ENCODE peak calls at places on chromosomes 12 and 14, in six cellular contexts. O is CD8-positive, alpha-beta T cell; R is AG04450; I is GM23248; D is thoracic aorta; Y is osteoblast. J is an unnamed sample. For H3K27me3, the result is how much of the 10 kb centered on the place peaks cover.

GRCh38 chr12:366820-367219 is 22.3 kb downstream of the KDM5A start:
- DNase-seq in O (no peak), R (no peak), I (no peak), D (no peak), Y (no peak), J (no peak)

GRCh38 chr12:19115285-19115684 is 14.2 kb upstream of the PLEKHA5 start:
- DNase-seq in O (no peak), R (no peak), I (no peak), D (no peak), Y (no peak), J (no peak)

GRCh38 chr14:63276492-63277342 is 42.0 kb downstream of the GPHB5 start:
- DNase-seq in O (no peak), R (peak), I (peak), D (no peak), Y (peak), J (no peak)

GRCh38 chr14:104143521-104144452 is 5.4 kb downstream of the KIF26A start:
- DNase-seq in O (peak), R (no peak), I (no peak), D (no peak), Y (peak), J (no peak)

GRCh38 chr14:58863576-58864345 is 226.0 kb downstream of the DACT1 start:
- DNase-seq in O (no peak), R (no peak), I (no peak), D (no peak), Y (no peak), J (no peak)

GRCh38 chr12:22740656-22741350 is 115.8 kb downstream of the ETNK1 start:
- DNase-seq in O (no peak), R (no peak), I (no peak), D (no peak), Y (no peak), J (no peak)

GRCh38 chr12:53379389-53380103 is 430 bp upstream of the SP1 start:
- DNase-seq in O (peak), R (peak), I (peak), D (peak), Y (peak), J (peak)

GRCh38 chr12:104502662-104503061 is 45.9 kb downstream of the CHST11 start:
- DNase-seq in O (no peak), R (no peak), I (no peak), D (no peak), Y (peak), J (no peak)

GRCh38 chr14:76584271-76584702 is 177.0 kb upstream of the VASH1 start:
- DNase-seq in O (no peak), R (no peak), I (no peak), D (no peak), Y (no peak), J (no peak)

GRCh38 chr14:104372390-104373054 is 207.0 kb upstream of the C14orf180 start:
- DNase-seq in O (no peak), R (no peak), I (no peak), D (no peak), Y (no peak), J (no peak)

GRCh38 chr12:122855071-122855829 is 20.0 kb downstream of the HIP1R start:
- DNase-seq in O (no peak), R (no peak), I (no peak), D (no peak), Y (peak), J (no peak)

GRCh38 chr12:64181504-64182291 is 40.4 kb downstream of the KICS2 start:
- DNase-seq in O (no peak), R (peak), I (peak), D (peak), Y (peak), J (no peak)

GRCh38 chr12:108850854-108851573 is 6.4 kb downstream of the SSH1 start:
- DNase-seq in O (no peak), R (no peak), I (peak), D (no peak), Y (peak), J (no peak)

GRCh38 chr12:27657296-27657695 is 39.0 kb upstream of the REP15 start:
- DNase-seq in O (no peak), R (no peak), I (peak), D (no peak), Y (no peak), J (no peak)

GRCh38 chr14:38405851-38406630 is 150.1 kb upstream of the CLEC14A start:
- DNase-seq in O (no peak), R (no peak), I (peak), D (no peak), Y (no peak), J (no peak)

GRCh38 chr14:55450539-55450938 is 10.1 kb upstream of the TBPL2 start:
- DNase-seq in O (no peak), R (no peak), I (no peak), D (no peak), Y (no peak), J (no peak)

GRCh38 chr12:67916266-67916970 is 72.8 kb upstream of the IFNG-AS1 start:
- DNase-seq in O (no peak), R (no peak), I (peak), D (no peak), Y (peak), J (no peak)

GRCh38 chr12:10179871-10180270 is 1.0 kb downstream of the TMEM52B start:
- DNase-seq in O (no peak), R (no peak), I (peak), D (no peak), Y (peak), J (no peak)

GRCh38 chr12:120710805-120711296 is 593 bp downstream of the UNC119B start:
- DNase-seq in O (peak), R (no peak), I (peak), D (no peak), Y (peak), J (no peak)

GRCh38 chr12:126747530-126748149 is 1519.3 kb upstream of the TMEM132C start:
- DNase-seq in O (no peak), R (no peak), I (peak), D (no peak), Y (peak), J (peak)

GRCh38 chr12:66467932-66468331 is 165.6 kb downstream of the HELB start:
- DNase-seq in O (no peak), R (no peak), I (peak), D (no peak), Y (no peak), J (no peak)

GRCh38 chr14:104856869-104857860 is 7.9 kb upstream of the CEP170B start:
- DNase-seq in O (no peak), R (no peak), I (no peak), D (no peak), Y (peak), J (no peak)

GRCh38 chr14:65131176-65131765 is 29.0 kb upstream of the MAX start:
- DNase-seq in O (no peak), R (peak), I (peak), D (no peak), Y (peak), J (no peak)

GRCh38 chr12:101038289-101038871 is 171.7 kb downstream of the SLC5A8 start:
- DNase-seq in O (no peak), R (no peak), I (peak), D (no peak), Y (no peak), J (no peak)

GRCh38 chr12:110585231-110585799 is 2.2 kb upstream of the PPTC7 start:
- DNase-seq in O (no peak), R (no peak), I (peak), D (peak), Y (no peak), J (peak)

GRCh38 chr14:30223385-30223785 is 295.7 kb upstream of the PRKD1 start:
- DNase-seq in O (no peak), R (peak), I (peak), D (peak), Y (peak), J (no peak)

GRCh38 chr12:87085286-87085685 is 829.1 kb upstream of the MGAT4C start:
- DNase-seq in O (no peak), R (no peak), I (no peak), D (no peak), Y (no peak), J (no peak)

GRCh38 chr14:103070971-103071542 is 13.0 kb upstream of the LBHD2 start:
- DNase-seq in O (no peak), R (no peak), I (peak), D (no peak), Y (peak), J (no peak)

GRCh38 chr14:97485172-97485571 is 688.0 kb downstream of the VRK1 start:
- DNase-seq in O (no peak), R (no peak), I (no peak), D (no peak), Y (no peak), J (no peak)

GRCh38 chr12:67671892-67672291 is 23.3 kb downstream of the DYRK2 start:
- DNase-seq in O (no peak), R (no peak), I (no peak), D (no peak), Y (no peak), J (no peak)

GRCh38 chr14:77140343-77140936 is 1.2 kb downstream of the ZDHHC22 start:
- DNase-seq in O (no peak), R (no peak), I (no peak), D (no peak), Y (no peak), J (no peak)

GRCh38 chr14:72451081-72451972 is 442.6 kb downstream of the DPF3 start:
- DNase-seq in O (peak), R (no peak), I (no peak), D (no peak), Y (no peak), J (peak)

GRCh38 chr14:85528080-85528881 is 1.7 kb upstream of the FLRT2 start:
- DNase-seq in O (no peak), R (no peak), I (peak), D (no peak), Y (peak), J (no peak)

GRCh38 chr14:105275267-105275946 is 25.4 kb downstream of the BRF1 start:
- DNase-seq in O (no peak), R (peak), I (peak), D (no peak), Y (peak), J (no peak)

GRCh38 chr14:49962616-49963015 is 69.7 kb downstream of the ARF6 start:
- DNase-seq in O (no peak), R (no peak), I (peak), D (no peak), Y (no peak), J (no peak)

GRCh38 chr12:5797661-5798060 is 147.4 kb downstream of the ANO2 start:
- DNase-seq in O (no peak), R (no peak), I (no peak), D (no peak), Y (no peak), J (no peak)

GRCh38 chr12:92242917-92243316 is 97.3 kb upstream of the BTG1 start:
- DNase-seq in O (no peak), R (peak), I (peak), D (no peak), Y (no peak), J (no peak)

GRCh38 chr12:130163461-130164215 is 1.4 kb downstream of the FZD10 start:
- DNase-seq in O (no peak), R (no peak), I (no peak), D (no peak), Y (peak), J (no peak)

GRCh38 chr12:130162267-130162666 is at the start of gene FZD10:
- DNase-seq in O (no peak), R (no peak), I (peak), D (no peak), Y (no peak), J (no peak)

GRCh38 chr12:130164216-130164542 is 1.9 kb downstream of the FZD10 start:
- DNase-seq in O (no peak), R (no peak), I (no peak), D (no peak), Y (no peak), J (no peak)

GRCh38 chr12:130161261-130162231 is 718 bp upstream of the FZD10 start:
- DNase-seq in O (no peak), R (no peak), I (peak), D (no peak), Y (peak), J (no peak)

DNA sequence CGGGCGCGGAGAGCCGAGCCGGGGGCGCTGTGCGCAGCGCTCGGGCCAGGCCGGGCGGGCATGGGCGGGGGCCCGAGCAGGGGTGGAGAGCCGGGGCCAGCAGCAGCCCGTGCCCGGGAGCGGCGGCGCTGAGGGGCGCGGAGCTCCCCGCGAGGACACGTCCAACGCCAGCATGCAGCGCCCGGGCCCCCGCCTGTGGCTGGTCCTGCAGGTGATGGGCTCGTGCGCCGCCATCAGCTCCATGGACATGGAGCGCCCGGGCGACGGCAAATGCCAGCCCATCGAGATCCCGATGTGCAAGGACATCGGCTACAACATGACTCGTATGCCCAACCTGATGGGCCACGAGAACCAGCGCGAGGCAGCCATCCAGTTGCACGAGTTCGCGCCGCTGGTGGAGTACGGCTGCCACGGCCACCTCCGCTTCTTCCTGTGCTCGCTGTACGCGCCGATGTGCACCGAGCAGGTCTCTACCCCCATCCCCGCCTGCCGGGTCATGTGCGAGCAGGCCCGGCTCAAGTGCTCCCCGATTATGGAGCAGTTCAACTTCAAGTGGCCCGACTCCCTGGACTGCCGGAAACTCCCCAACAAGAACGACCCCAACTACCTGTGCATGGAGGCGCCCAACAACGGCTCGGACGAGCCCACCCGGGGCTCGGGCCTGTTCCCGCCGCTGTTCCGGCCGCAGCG is 652 bp downstream of the FZD10 start:
- DNase-seq in O (no peak), R (no peak), I (no peak), D (no peak), Y (no peak), J (no peak)
- H3K27me3 ChIP-seq in O (under half), R (under half), I (under half), D (under half), Y (under half), J (under half)

DNA sequence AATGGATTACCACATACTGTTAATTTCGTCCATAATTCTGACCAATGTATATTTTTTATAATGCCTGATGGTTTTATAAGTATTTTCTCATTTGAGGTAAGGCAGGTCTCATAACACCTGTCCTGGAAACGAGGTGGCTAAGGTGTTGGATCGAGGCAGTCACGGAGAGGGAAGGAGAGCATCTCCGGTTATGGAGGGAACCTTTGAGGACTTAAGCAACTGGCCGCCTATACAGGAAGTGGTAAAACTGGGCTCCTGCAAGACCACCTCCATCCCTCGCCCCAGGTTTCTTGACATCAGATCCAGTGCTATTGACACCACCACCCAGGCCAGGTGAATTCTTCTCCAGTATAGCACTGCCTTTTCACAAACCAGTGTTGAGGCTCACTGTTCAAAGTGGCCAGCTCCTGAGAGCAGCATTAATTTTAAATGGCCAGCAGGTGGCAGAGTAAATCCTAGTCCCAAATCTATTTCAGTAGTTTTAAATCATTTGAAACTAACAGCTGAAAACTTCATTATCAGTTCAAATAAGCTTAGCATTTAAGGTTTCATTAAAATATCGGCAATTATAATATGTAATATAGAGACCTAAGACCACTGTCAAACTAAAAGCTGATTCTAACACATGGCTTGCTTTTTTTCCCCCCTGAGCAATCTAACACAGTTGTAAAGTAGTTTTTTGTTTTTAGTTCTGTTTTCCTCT is 100.8 kb downstream of the PPM1A start:
- DNase-seq in O (no peak), R (peak), I (peak), D (no peak), Y (peak), J (no peak)
- H3K27me3 ChIP-seq in O (under half), R (under half), I (under half), D (under half), Y (under half), J (under half)

DNA sequence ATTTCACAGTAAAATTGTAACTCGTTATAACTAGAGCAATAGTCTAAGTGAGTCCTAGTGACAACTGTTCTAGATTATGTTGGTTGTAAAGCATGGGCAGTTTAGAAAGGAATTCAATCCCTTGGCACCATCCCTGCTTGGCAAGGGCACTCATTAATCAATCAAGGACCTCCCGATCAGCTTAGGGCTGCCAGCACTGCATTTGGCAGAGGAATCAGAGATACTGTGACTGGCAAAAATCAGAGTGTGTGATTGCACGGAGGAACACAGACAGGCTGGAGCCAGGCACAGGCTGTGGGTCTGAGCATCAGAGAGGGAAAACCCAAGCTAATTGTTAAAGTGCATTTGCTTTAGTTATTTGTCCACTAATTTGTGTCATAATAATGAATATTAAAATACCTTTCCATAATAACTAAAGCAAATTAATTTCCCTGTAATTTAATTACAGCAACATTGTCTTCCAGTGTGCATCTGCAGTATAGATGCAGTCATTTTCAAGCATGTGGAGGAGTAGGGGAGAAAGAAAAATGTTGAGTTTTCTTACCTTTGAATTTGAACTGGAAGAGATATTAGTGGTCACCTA is 3.2 kb upstream of the EGLN3 start:
- DNase-seq in O (no peak), R (no peak), I (no peak), D (no peak), Y (no peak), J (no peak)
- H3K27me3 ChIP-seq in O (under half), R (under half), I (half or more), D (under half), Y (under half), J (under half)

GRCh38 chr12:130078852-130079251 is 83.4 kb upstream of the FZD10 start:
- DNase-seq in O (no peak), R (no peak), I (no peak), D (no peak), Y (no peak), J (no peak)
- H3K27me3 ChIP-seq in O (under half), R (under half), I (under half), D (under half), Y (under half), J (under half)

DNA sequence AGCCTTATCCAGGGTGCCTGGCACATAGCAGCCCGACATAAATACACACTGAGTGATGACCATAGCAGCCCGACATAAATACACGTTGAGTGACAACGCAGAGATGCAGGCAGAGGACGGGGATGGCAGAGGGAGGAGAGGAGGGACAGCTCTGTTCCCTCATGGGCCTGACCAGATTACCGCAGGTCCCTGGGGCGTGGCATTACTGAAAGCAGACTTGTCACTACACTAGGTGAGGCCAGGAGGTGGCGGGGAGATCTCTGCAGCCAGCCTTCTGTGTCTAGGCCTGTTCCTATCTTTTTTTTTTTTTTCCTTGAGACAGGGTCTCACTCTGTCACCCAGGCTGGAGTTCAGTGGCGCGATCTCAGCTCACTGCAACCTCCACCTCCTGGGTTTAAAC is 69.0 kb downstream of the HRK start:
- DNase-seq in O (no peak), R (no peak), I (no peak), D (no peak), Y (no peak), J (no peak)
- H3K27me3 ChIP-seq in O (under half), R (under half), I (under half), D (under half), Y (under half), J (under half)

GRCh38 chr12:11348439-11348838 is 38.2 kb upstream of the PRB4 start:
- DNase-seq in O (no peak), R (no peak), I (no peak), D (no peak), Y (no peak), J (no peak)

GRCh38 chr12:11344504-11344903 is 34.3 kb upstream of the PRB4 start:
- DNase-seq in O (no peak), R (no peak), I (no peak), D (no peak), Y (no peak), J (no peak)

DNA sequence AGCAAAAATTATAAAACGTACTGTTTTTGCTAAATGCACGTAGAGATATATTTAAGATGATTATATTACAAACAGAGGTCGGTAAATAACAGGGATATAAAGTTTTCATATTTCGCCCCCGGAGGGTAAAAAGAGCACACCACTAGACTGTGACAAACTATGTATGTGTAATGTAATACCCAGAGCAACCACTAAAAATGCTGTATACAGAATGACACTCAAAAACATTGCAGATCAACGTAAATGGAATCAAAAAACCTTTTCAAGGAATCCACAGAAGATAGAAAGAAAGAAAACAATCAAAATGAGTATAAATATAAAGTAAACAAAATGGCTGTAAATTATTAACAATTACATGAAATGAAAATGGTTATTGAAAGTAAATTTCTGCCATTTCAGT is 37.6 kb upstream of the PRB4 start:
- DNase-seq in O (no peak), R (no peak), I (no peak), D (no peak), Y (no peak), J (no peak)
- H3K27me3 ChIP-seq in O (under half), R (under half), I (under half), D (under half), Y (under half), J (under half)

GRCh38 chr14:57560681-57561080 is 67.0 kb upstream of the CCDC198 start:
- DNase-seq in O (no peak), R (no peak), I (no peak), D (no peak), Y (no peak), J (no peak)
- H3K27me3 ChIP-seq in O (under half), R (under half), I (under half), D (under half), Y (under half), J (under half)

J was measured in naive thymus-derived CD4-positive, alpha-beta T cell.